ENCODE peak calls at places on chromosomes 3 and 15, in eight cellular contexts. P is brain microvascular endothelial cell, H is choroid plexus epithelial cell, D is NCI-H1105, R is Daoy, N is kidney epithelial cell, F is activated T-cell treated with anti-CD3 and anti-CD28 coated beads for 1 hour, A is Ammon's horn. O is an unnamed sample.

GRCh38 chr3:147393261-147393964 is 12.9 kb downstream of the ZIC4 start:
- DNase-seq in P (no peak), H (peak), D (peak), R (peak), N (no peak), F (no peak), A (peak), O (no peak)

GRCh38 chr3:128547368-128547987 is 54.5 kb upstream of the GATA2 start:
- DNase-seq in P (peak), H (peak), D (no peak), R (peak), N (no peak), F (no peak), A (no peak), O (no peak)

GRCh38 chr3:50321844-50322385 is 630 bp downstream of the HYAL2 start:
- DNase-seq in P (no peak), H (no peak), D (no peak), R (no peak), N (no peak), F (no peak), A (no peak), O (no peak)

GRCh38 chr15:61759639-61760038 is 300.6 kb downstream of the VPS13C start:
- DNase-seq in P (no peak), H (no peak), D (no peak), R (no peak), N (no peak), F (no peak), A (peak), O (no peak)

GRCh38 chr15:82313446-82313845 is 35.8 kb downstream of the GOLGA6L10 start:
- DNase-seq in P (no peak), H (no peak), D (no peak), R (no peak), N (no peak), F (no peak), A (no peak), O (no peak)

GRCh38 chr15:52020253-52021085 is 1.4 kb downstream of the MAPK6 start:
- DNase-seq in P (no peak), H (peak), D (no peak), R (no peak), N (no peak), F (no peak), A (no peak), O (no peak)

GRCh38 chr3:196968233-196969000 is at the start of gene PIGZ:
- DNase-seq in P (no peak), H (no peak), D (peak), R (peak), N (no peak), F (peak), A (peak), O (peak)

GRCh38 chr3:144652573-144652972 is 681.0 kb downstream of the DIPK2A start:
- DNase-seq in P (peak), H (peak), D (no peak), R (no peak), N (no peak), F (no peak), A (no peak), O (no peak)

GRCh38 chr15:67100808-67101581 is 35.6 kb downstream of the SMAD3 start:
- DNase-seq in P (no peak), H (no peak), D (no peak), R (no peak), N (no peak), F (no peak), A (no peak), O (no peak)

GRCh38 chr15:97598353-97598798 is 362.1 kb upstream of the ARRDC4 start:
- DNase-seq in P (peak), H (peak), D (peak), R (peak), N (no peak), F (no peak), A (no peak), O (no peak)

GRCh38 chr3:164730810-164731209 is 347.5 kb downstream of the SI start:
- DNase-seq in P (peak), H (peak), D (no peak), R (no peak), N (no peak), F (no peak), A (peak), O (no peak)

GRCh38 chr15:92693922-92694331 is 38.4 kb upstream of the FAM174B start:
- DNase-seq in P (peak), H (peak), D (no peak), R (peak), N (no peak), F (no peak), A (peak), O (no peak)

GRCh38 chr3:177488740-177489139 is 291.5 kb upstream of the TBL1XR1 start:
- DNase-seq in P (no peak), H (no peak), D (no peak), R (no peak), N (no peak), F (no peak), A (no peak), O (no peak)

GRCh38 chr3:126932188-126932931 is 50.6 kb upstream of the PLXNA1 start:
- DNase-seq in P (peak), H (peak), D (no peak), R (peak), N (no peak), F (no peak), A (no peak), O (no peak)

GRCh38 chr3:28590851-28591250 is 242.2 kb upstream of the AZI2 start:
- DNase-seq in P (no peak), H (no peak), D (no peak), R (peak), N (no peak), F (no peak), A (no peak), O (no peak)

GRCh38 chr3:49199244-49199899 is 28.0 kb downstream of the KLHDC8B start:
- DNase-seq in P (peak), H (peak), D (no peak), R (no peak), N (peak), F (no peak), A (peak), O (no peak)

GRCh38 chr15:56716334-56716733 is 17.0 kb downstream of the ZNF280D start:
- DNase-seq in P (no peak), H (no peak), D (no peak), R (no peak), N (no peak), F (no peak), A (no peak), O (no peak)

GRCh38 chr3:12541625-12542024 is 3.7 kb downstream of the MKRN2OS start:
- DNase-seq in P (no peak), H (no peak), D (no peak), R (no peak), N (no peak), F (no peak), A (no peak), O (no peak)

GRCh38 chr3:148333091-148333490 is 364.6 kb upstream of the AGTR1 start:
- DNase-seq in P (no peak), H (no peak), D (no peak), R (no peak), N (no peak), F (no peak), A (no peak), O (no peak)

GRCh38 chr3:147377412-147378185 is 28.7 kb downstream of the ZIC4 start:
- DNase-seq in P (no peak), H (peak), D (no peak), R (no peak), N (no peak), F (no peak), A (no peak), O (no peak)

GRCh38 chr3:66322436-66322835 is 101.6 kb downstream of the SLC25A26 start:
- DNase-seq in P (no peak), H (no peak), D (no peak), R (no peak), N (no peak), F (no peak), A (no peak), O (no peak)

GRCh38 chr15:33243393-33243792 is 48.9 kb upstream of the FMN1 start:
- DNase-seq in P (peak), H (peak), D (no peak), R (peak), N (peak), F (no peak), A (no peak), O (no peak)

GRCh38 chr3:194246709-194247349 is 104.3 kb downstream of the CPN2 start:
- DNase-seq in P (no peak), H (no peak), D (no peak), R (no peak), N (no peak), F (no peak), A (no peak), O (no peak)

GRCh38 chr3:143973352-143974021 is 1.9 kb downstream of the DIPK2A start:
- DNase-seq in P (peak), H (peak), D (peak), R (peak), N (no peak), F (no peak), A (peak), O (no peak)

GRCh38 chr3:43699864-43700263 is 9.1 kb downstream of the ABHD5 start:
- DNase-seq in P (peak), H (peak), D (no peak), R (no peak), N (no peak), F (no peak), A (no peak), O (no peak)

GRCh38 chr3:170322501-170323328 is 34.8 kb upstream of the SKIL start:
- DNase-seq in P (peak), H (peak), D (no peak), R (no peak), N (no peak), F (no peak), A (no peak), O (no peak)

GRCh38 chr3:119810018-119810435 is 28.1 kb downstream of the NR1I2 start:
- DNase-seq in P (peak), H (peak), D (no peak), R (peak), N (no peak), F (peak), A (peak), O (peak)

GRCh38 chr15:20106026-20106425 is 435.6 kb downstream of the GOLGA6L6 start:
- DNase-seq in P (no peak), H (no peak), D (no peak), R (peak), N (no peak), F (no peak), A (peak), O (peak)

GRCh38 chr3:143897558-143898305 is 49.5 kb upstream of the SLC9A9 start:
- DNase-seq in P (peak), H (peak), D (no peak), R (no peak), N (no peak), F (no peak), A (peak), O (no peak)

GRCh38 chr3:192082733-192083660 is 622.0 kb downstream of the PYDC2 start:
- DNase-seq in P (no peak), H (no peak), D (no peak), R (no peak), N (no peak), F (no peak), A (peak), O (no peak)

GRCh38 chr15:40192942-40193341 is 32.1 kb downstream of the BUB1B start:
- DNase-seq in P (peak), H (peak), D (no peak), R (no peak), N (no peak), F (no peak), A (no peak), O (no peak)

GRCh38 chr3:22960326-22960984 is 242.7 kb upstream of the UBE2E2 start:
- DNase-seq in P (peak), H (peak), D (peak), R (peak), N (no peak), F (no peak), A (peak), O (no peak)

GRCh38 chr3:112043621-112044201 is 9.2 kb downstream of the TMPRSS7 start:
- DNase-seq in P (peak), H (peak), D (peak), R (peak), N (peak), F (peak), A (peak), O (no peak)

GRCh38 chr3:4897765-4898453 is 81.3 kb upstream of the BHLHE40 start:
- DNase-seq in P (no peak), H (peak), D (no peak), R (no peak), N (no peak), F (no peak), A (peak), O (no peak)

GRCh38 chr3:47802734-47803477 is at the start of gene DHX30:
- DNase-seq in P (peak), H (peak), D (peak), R (peak), N (no peak), F (peak), A (peak), O (peak)

GRCh38 chr15:51265037-51265555 is 73.3 kb downstream of the CYP19A1 start:
- DNase-seq in P (no peak), H (no peak), D (no peak), R (no peak), N (no peak), F (no peak), A (no peak), O (no peak)

GRCh38 chr3:171526869-171527268 is 66.7 kb upstream of the TNIK start:
- DNase-seq in P (peak), H (peak), D (no peak), R (no peak), N (no peak), F (no peak), A (no peak), O (no peak)

GRCh38 chr3:45841380-45841700 is 579 bp downstream of the LZTFL1 start:
- DNase-seq in P (peak), H (peak), D (no peak), R (peak), N (no peak), F (peak), A (peak), O (no peak)

GRCh38 chr15:25905140-25905539 is 42.0 kb upstream of the ATP10A start:
- DNase-seq in P (peak), H (peak), D (no peak), R (peak), N (peak), F (no peak), A (peak), O (no peak)

GRCh38 chr3:105823149-105823866 is 45.5 kb downstream of the CBLB start:
- DNase-seq in P (peak), H (peak), D (no peak), R (peak), N (peak), F (no peak), A (no peak), O (no peak)

O was measured in T-helper 17 cell.